ENCODE peak calls at places on chromosomes 5 and 9, in six cellular contexts. U is WTC11; J is activated CD8-positive, alpha-beta memory T cell treated with anti-CD3 and anti-CD28 coated beads for 24 hours; G is tibial artery; N is AG08396; P is mucosa of descending colon. S is an unnamed sample.

GRCh38 chr5:100772548-100772947 is 130.5 kb downstream of the ST8SIA4 start:
- DNase-seq in J (no peak), U (no peak), N (no peak), G (no peak), P (no peak), S (no peak)

GRCh38 chr5:138466058-138466899 is 1.0 kb downstream of the EGR1 start:
- DNase-seq in P (peak), N (peak), U (no peak), J (peak), G (peak), S (peak)

GRCh38 chr9:122807271-122807900 is 7.5 kb downstream of the OR1K1 start:
- DNase-seq in J (no peak), N (no peak), P (no peak), U (no peak), G (no peak), S (no peak)

GRCh38 chr5:34648522-34649158 is 7.5 kb upstream of the RAI14 start:
- DNase-seq in P (no peak), J (no peak), G (no peak), U (no peak), N (no peak), S (no peak)

GRCh38 chr9:93657331-93658111 is 81.1 kb downstream of the PHF2 start:
- DNase-seq in G (peak), U (peak), N (no peak), P (peak), J (no peak), S (no peak)

GRCh38 chr5:175436403-175436802 is 7.6 kb downstream of the DRD1 start:
- DNase-seq in G (no peak), J (no peak), N (no peak), P (no peak), U (peak), S (no peak)

GRCh38 chr9:68750179-68750685 is 45.2 kb downstream of the PIP5K1B start:
- DNase-seq in J (no peak), G (no peak), N (no peak), U (no peak), P (no peak), S (no peak)

GRCh38 chr5:139762624-139763170 is 32.9 kb upstream of the PSD2 start:
- DNase-seq in P (no peak), N (no peak), U (no peak), J (no peak), G (no peak), S (no peak)

GRCh38 chr9:130254753-130255637 is 10.6 kb upstream of the HMCN2 start:
- DNase-seq in J (peak), P (no peak), N (no peak), G (peak), U (no peak), S (no peak)

GRCh38 chr5:102762095-102762534 is 7.0 kb downstream of the PAM start:
- DNase-seq in N (peak), P (no peak), U (no peak), J (no peak), G (no peak), S (no peak)

GRCh38 chr9:109277451-109277850 is 43.4 kb downstream of the EPB41L4B start:
- DNase-seq in P (no peak), J (no peak), G (no peak), U (no peak), N (no peak), S (no peak)

GRCh38 chr5:4079881-4080280 is 484.2 kb downstream of the IRX1 start:
- DNase-seq in G (no peak), J (no peak), U (no peak), P (no peak), N (no peak), S (no peak)

GRCh38 chr5:159208508-159209437 is 580 bp downstream of the RNF145 start:
- DNase-seq in G (no peak), P (peak), N (peak), J (no peak), U (peak), S (no peak)

GRCh38 chr9:136057236-136058151 is 37.6 kb downstream of the NACC2 start:
- DNase-seq in G (peak), P (no peak), J (no peak), N (no peak), U (peak), S (no peak)

GRCh38 chr5:172778223-172778814 is 7.3 kb upstream of the DUSP1 start:
- DNase-seq in J (no peak), P (peak), G (peak), N (peak), U (no peak), S (no peak)

GRCh38 chr9:134396825-134397224 is 70.6 kb downstream of the RXRA start:
- DNase-seq in J (peak), N (no peak), G (no peak), U (no peak), P (no peak), S (no peak)

GRCh38 chr5:151886741-151887261 is 37.9 kb downstream of the GLRA1 start:
- DNase-seq in G (no peak), P (no peak), U (no peak), N (no peak), J (no peak), S (no peak)

GRCh38 chr5:76990899-76991475 is 38.1 kb downstream of the CRHBP start:
- DNase-seq in N (no peak), P (no peak), G (no peak), J (no peak), U (no peak), S (no peak)

GRCh38 chr5:31768784-31769183 is 129.9 kb downstream of the PDZD2 start:
- DNase-seq in J (no peak), U (no peak), G (no peak), P (no peak), N (no peak), S (no peak)

GRCh38 chr5:42919600-42919999 is 107.9 kb upstream of the SELENOP start:
- DNase-seq in U (no peak), P (no peak), G (no peak), N (no peak), J (no peak), S (no peak)

GRCh38 chr5:125199968-125200841 is 453.8 kb upstream of the ZNF608 start:
- DNase-seq in N (peak), G (no peak), J (no peak), P (no peak), U (no peak), S (no peak)

GRCh38 chr5:56102885-56103284 is 108.1 kb upstream of the IL6ST start:
- DNase-seq in J (peak), U (no peak), G (no peak), N (no peak), P (no peak), S (no peak)

GRCh38 chr5:86878250-86878649 is 260.5 kb downstream of the COX7C start:
- DNase-seq in N (no peak), U (no peak), G (no peak), J (no peak), P (no peak), S (no peak)

GRCh38 chr9:13386935-13387667 is 107.6 kb upstream of the MPDZ start:
- DNase-seq in J (no peak), P (no peak), U (no peak), N (peak), G (no peak), S (no peak)

GRCh38 chr9:83920942-83921707 is at the start of gene KIF27:
- DNase-seq in P (peak), N (peak), J (peak), U (peak), G (peak), S (peak)

GRCh38 chr9:110029815-110030480 is 178.0 kb downstream of the C9orf152 start:
- DNase-seq in J (no peak), U (no peak), P (no peak), G (no peak), N (no peak), S (no peak)

GRCh38 chr9:132443951-132444615 is 34.1 kb downstream of the CFAP77 start:
- DNase-seq in J (no peak), N (no peak), P (no peak), U (no peak), G (no peak), S (no peak)

GRCh38 chr5:36730537-36731216 is 124.3 kb downstream of the SLC1A3 start:
- DNase-seq in P (no peak), J (no peak), G (no peak), N (no peak), U (no peak), S (no peak)

GRCh38 chr9:33676746-33677505 is 118.4 kb upstream of the PRSS3 start:
- DNase-seq in N (peak), J (peak), G (no peak), P (peak), U (peak), S (no peak)

GRCh38 chr9:107242073-107243063 is 40.7 kb upstream of the RAD23B start:
- DNase-seq in N (no peak), J (no peak), P (no peak), U (no peak), G (no peak), S (no peak)

S was measured in lung.